ENCODE peak calls at places on chromosomes 11 and 22, in four cellular contexts. C is sigmoid colon, I is H1, V is HL-60. T is an unnamed sample.
A peak's percentile ranks its signal among the peaks of the same experiment; 100 is the strongest.

GRCh38 chr11:35623708-35624168 is 5.5 kb downstream of the FJX1 start:
- DNase-seq in I (no peak), C (no peak), V (no peak), T (no peak)

GRCh38 chr22:26679003-26679629 is 21.7 kb downstream of the MIAT start:
- DNase-seq in C (peak; percentile 81), V (peak; percentile 74), I (peak; percentile 71), T (no peak)

GRCh38 chr11:27921472-27921871 is 186.5 kb downstream of the KIF18A start:
- DNase-seq in I (no peak), C (no peak), V (no peak), T (no peak)

GRCh38 chr11:127640822-127641485 is 640.4 kb upstream of the KIRREL3 start:
- DNase-seq in V (no peak), C (no peak), I (no peak), T (no peak)

GRCh38 chr11:122040476-122040875 is 75.5 kb downstream of the BLID start:
- DNase-seq in V (no peak), I (no peak), C (no peak), T (no peak)

GRCh38 chr11:86726118-86726748 is 53.8 kb upstream of the ME3 start:
- DNase-seq in I (no peak), C (no peak), V (no peak), T (no peak)

GRCh38 chr11:65429724-65430405 is 7.3 kb downstream of the NEAT1 start:
- DNase-seq in C (peak; percentile 89), I (no peak), V (peak; percentile 89), T (no peak)

GRCh38 chr11:62850911-62851806 is 11.8 kb upstream of the WDR74 start:
- DNase-seq in C (no peak), I (no peak), V (peak; percentile 52), T (no peak)

GRCh38 chr11:14446701-14447169 is 52.9 kb downstream of the COPB1 start:
- DNase-seq in C (no peak), V (no peak), I (no peak), T (no peak)

GRCh38 chr11:43787823-43788222 is 92.8 kb upstream of the ALKBH3 start:
- DNase-seq in C (no peak), V (no peak), I (no peak), T (no peak)

GRCh38 chr11:96049426-96049825 is 125.5 kb upstream of the MTMR2 start:
- DNase-seq in I (no peak), V (no peak), C (no peak), T (no peak)

GRCh38 chr11:33682446-33682845 is 18.2 kb downstream of the C11orf91 start:
- DNase-seq in C (no peak), V (no peak), I (no peak), T (no peak)

GRCh38 chr11:19279455-19279854 is 38.7 kb upstream of the E2F8 start:
- DNase-seq in V (no peak), I (no peak), C (no peak), T (no peak)

GRCh38 chr22:45597460-45598192 is 74.0 kb upstream of the ATXN10 start:
- DNase-seq in V (peak; percentile 87), I (no peak), C (no peak), T (no peak)

GRCh38 chr22:37496651-37497599 is 10.7 kb upstream of the MFNG start:
- DNase-seq in V (no peak), I (no peak), C (no peak), T (no peak)

GRCh38 chr11:57812634-57813033 is 51.0 kb downstream of the CTNND1 start:
- DNase-seq in V (no peak), I (no peak), C (no peak), T (no peak)

GRCh38 chr11:6096417-6096816 is 11.1 kb upstream of the OR56B4 start:
- DNase-seq in I (no peak), V (no peak), C (no peak), T (no peak)

GRCh38 chr11:85088286-85088685 is 538.9 kb downstream of the DLG2 start:
- DNase-seq in I (no peak), C (no peak), V (no peak), T (no peak)

GRCh38 chr22:47354668-47355387 is 592.4 kb downstream of the TBC1D22A start:
- DNase-seq in C (no peak), I (no peak), V (no peak), T (no peak)

GRCh38 chr22:37492428-37493344 is 6.5 kb upstream of the MFNG start:
- DNase-seq in C (no peak), I (peak; percentile 46), V (peak; percentile 72), T (no peak)

GRCh38 chr22:40714514-40714966 is 35.3 kb downstream of the MCHR1 start:
- DNase-seq in V (no peak), I (no peak), C (no peak), T (no peak)

GRCh38 chr11:28049338-28050216 is 58.4 kb downstream of the KIF18A start:
- DNase-seq in I (no peak), C (no peak), V (no peak), T (no peak)

GRCh38 chr22:36541831-36542391 is 12.9 kb upstream of the EIF3D start:
- DNase-seq in V (no peak), C (no peak), I (no peak), T (no peak)

GRCh38 chr11:65851083-65851579 is 6.8 kb downstream of the CFL1 start:
- DNase-seq in C (no peak), I (no peak), V (peak; percentile 53), T (no peak)

GRCh38 chr11:61820174-61820573 is 3.4 kb upstream of the FADS1 start:
- DNase-seq in C (no peak), I (no peak), V (no peak), T (no peak)

GRCh38 chr11:129373489-129373953 is 2.1 kb upstream of the BARX2 start:
- DNase-seq in C (no peak), I (no peak), V (no peak), T (no peak)

GRCh38 chr11:76625787-76626186 is 44.8 kb downstream of the LRRC32 start:
- DNase-seq in I (no peak), C (no peak), V (no peak), T (no peak)

GRCh38 chr22:26367402-26368245 is 61.4 kb upstream of the ASPHD2 start:
- DNase-seq in V (peak; percentile 41), I (no peak), C (no peak), T (no peak)

GRCh38 chr11:118522571-118523072 is 4.7 kb upstream of the TTC36 start:
- DNase-seq in C (no peak), I (no peak), V (peak; percentile 25), T (no peak)

GRCh38 chr22:38202437-38203089 is 769 bp downstream of the MAFF start:
- DNase-seq in I (no peak), V (peak; percentile 35), C (peak; percentile 97), T (no peak)

GRCh38 chr11:87463486-87464102 is 425.9 kb downstream of the TMEM135 start:
- DNase-seq in V (peak; percentile 4), I (no peak), C (no peak), T (peak; percentile 70)

GRCh38 chr11:11577246-11577855 is 44.5 kb downstream of the GALNT18 start:
- DNase-seq in C (no peak), V (no peak), I (no peak), T (no peak)

GRCh38 chr22:23621082-23621780 is 10.9 kb downstream of the DRICH1 start:
- DNase-seq in I (no peak), V (no peak), C (no peak), T (no peak)

GRCh38 chr22:21098099-21098671 is 52.4 kb downstream of the LRRC74B start:
- DNase-seq in V (no peak), C (no peak), I (no peak), T (no peak)

GRCh38 chr22:25898707-25899365 is 156.8 kb downstream of the MYO18B start:
- DNase-seq in V (peak; percentile 5), I (peak; percentile 17), C (no peak), T (no peak)

GRCh38 chr11:67303132-67303988 is at the start of gene SSH3:
- DNase-seq in C (peak; percentile 84), V (peak; percentile 37), I (peak; percentile 46), T (no peak)
- TF ChIP-seq POLR2AphosphoS5 in C (peak; percentile 71), V (no peak), I (no peak), T (peak; percentile 69)

GRCh38 chr22:50684501-50684900 is 11.9 kb downstream of the SHANK3 start:
- DNase-seq in C (no peak), I (no peak), V (no peak), T (no peak)

GRCh38 chr22:50683086-50683993 is 10.7 kb downstream of the SHANK3 start:
- DNase-seq in I (no peak), C (no peak), V (no peak), T (no peak)

GRCh38 chr22:50684986-50685385 is 12.4 kb downstream of the SHANK3 start:
- DNase-seq in V (no peak), I (no peak), C (no peak), T (no peak)

GRCh38 chr22:50686794-50687193 is 14.2 kb downstream of the SHANK3 start:
- DNase-seq in V (no peak), C (no peak), I (no peak), T (no peak)

DNA sequence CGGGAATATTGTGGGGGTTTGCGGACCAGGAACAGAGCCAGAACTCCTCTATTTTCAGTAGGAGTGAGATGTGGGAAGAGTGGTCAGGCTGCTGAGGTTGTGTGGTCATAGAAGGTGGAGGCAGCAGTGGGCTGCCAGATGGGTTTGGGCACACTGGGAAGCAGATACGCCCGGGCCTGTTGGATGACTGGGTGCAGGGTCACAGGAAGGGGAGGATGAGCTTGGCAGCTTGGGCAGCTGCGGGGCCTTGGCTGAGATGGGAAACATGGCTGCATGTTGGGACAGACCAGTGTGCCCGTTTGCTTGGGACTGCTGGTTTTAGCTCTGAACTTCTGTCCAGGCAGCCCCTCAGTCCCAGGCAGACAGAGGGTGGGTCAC is 11.4 kb downstream of the SHANK3 start:
- DNase-seq in I (no peak), C (no peak), V (no peak), T (no peak)
- TF ChIP-seq POLR2AphosphoS5 in I (no peak), C (no peak), V (no peak), T (no peak)

GRCh38 chr22:28151241-28151640 is 232.2 kb upstream of the PITPNB start:
- DNase-seq in I (no peak), C (no peak), V (no peak), T (no peak)
- TF ChIP-seq POLR2AphosphoS5 in I (no peak), C (no peak), V (no peak), T (no peak)

GRCh38 chr11:3830088-3830487 is 10.7 kb downstream of the RHOG start:
- DNase-seq in V (no peak), C (no peak), I (no peak), T (no peak)

GRCh38 chr11:3824714-3825472 is 15.9 kb downstream of the RHOG start:
- DNase-seq in V (peak; percentile 92), C (peak; percentile 73), I (peak; percentile 75), T (no peak)

GRCh38 chr11:3826721-3827120 is 14.0 kb downstream of the RHOG start:
- DNase-seq in I (no peak), V (no peak), C (no peak), T (no peak)

GRCh38 chr11:3825473-3826154 is 15.1 kb downstream of the RHOG start:
- DNase-seq in C (no peak), I (no peak), V (no peak), T (no peak)

GRCh38 chr11:3827434-3828186 is 13.1 kb downstream of the RHOG start:
- DNase-seq in I (no peak), C (no peak), V (no peak), T (no peak)
- TF ChIP-seq POLR2AphosphoS5 in I (no peak), C (no peak), V (no peak), T (no peak)